ENCODE peak calls at places on chromosomes 13 and 19, in four cellular contexts. B is astrocyte of the hippocampus, H is AG09309, R is M059J. F is an unnamed sample.

GRCh38 chr13:42354246-42355117 is 82.5 kb downstream of the AKAP11 start:
- DNase-seq in B (peak; percentile 75), H (no peak), R (peak; percentile 62), F (peak; percentile 54)

GRCh38 chr13:78241278-78241919 is 322.8 kb upstream of the EDNRB start:
- DNase-seq in B (peak; percentile 50), H (no peak), R (peak; percentile 21), F (peak; percentile 18)

GRCh38 chr13:106609116-106609515 is 41.2 kb upstream of the ARGLU1 start:
- DNase-seq in B (no peak), H (no peak), R (no peak), F (no peak)

GRCh38 chr19:40862785-40863184 is 12.5 kb upstream of the CYP2A6 start:
- DNase-seq in B (no peak), H (peak; percentile 82), R (peak; percentile 45), F (no peak)

GRCh38 chr19:17527326-17527725 is 15.9 kb downstream of the PGLS start:
- DNase-seq in B (no peak), H (no peak), R (no peak), F (no peak)

GRCh38 chr19:53577968-53578367 is 40.0 kb downstream of the ZNF331 start:
- DNase-seq in B (no peak), H (no peak), R (no peak), F (no peak)

GRCh38 chr19:28010656-28011055 is 1202.3 kb downstream of the UQCRFS1 start:
- DNase-seq in B (no peak), H (no peak), R (no peak), F (no peak)

GRCh38 chr19:13154911-13155471 is 4.8 kb downstream of the IER2 start:
- DNase-seq in B (peak; percentile 70), H (no peak), R (no peak), F (peak; percentile 78)

GRCh38 chr13:53017433-53017970 is 11.1 kb upstream of the OLFM4 start:
- DNase-seq in B (no peak), H (no peak), R (no peak), F (no peak)

GRCh38 chr19:46393456-46394397 is 19.6 kb downstream of the CCDC8 start:
- DNase-seq in B (no peak), H (no peak), R (no peak), F (no peak)

GRCh38 chr19:40778865-40779284 is 828 bp downstream of the RAB4B start:
- DNase-seq in B (no peak), H (no peak), R (peak; percentile 50), F (no peak)

GRCh38 chr13:34695063-34695462 is 247.0 kb upstream of the NBEA start:
- DNase-seq in B (no peak), H (no peak), R (no peak), F (no peak)

GRCh38 chr19:16066611-16067104 is 9.6 kb upstream of the TPM4 start:
- DNase-seq in B (no peak), H (no peak), R (peak; percentile 77), F (peak; percentile 71)

GRCh38 chr13:51632643-51633357 is 48.5 kb downstream of the WDFY2 start:
- DNase-seq in B (peak; percentile 79), H (no peak), R (no peak), F (no peak)

GRCh38 chr13:109243311-109243951 is 543.0 kb downstream of the IRS2 start:
- DNase-seq in B (peak; percentile 97), H (peak; percentile 72), R (peak; percentile 93), F (no peak)

GRCh38 chr19:48556163-48556562 is 4.2 kb downstream of the SULT2B1 start:
- DNase-seq in B (peak; percentile 64), H (no peak), R (peak; percentile 78), F (no peak)

GRCh38 chr13:81929988-81930387 is 1589.1 kb upstream of the SPRY2 start:
- DNase-seq in B (peak; percentile 34), H (no peak), R (peak; percentile 1), F (peak; percentile 2)

GRCh38 chr19:38452430-38453366 is 19.2 kb downstream of the RYR1 start:
- DNase-seq in B (no peak), H (no peak), R (no peak), F (peak; percentile 16)

GRCh38 chr19:45767410-45767880 is 1.6 kb downstream of the SIX5 start:
- DNase-seq in B (peak; percentile 89), H (peak; percentile 57), R (peak; percentile 89), F (no peak)

F was measured in RPMI8226.